ENCODE peak calls at places on chromosome 14, in eight cellular contexts. One of them, this sample, is unnamed.

GRCh38 chr14:87615822-87616679 is 376.9 kb downstream of the GALC start:
- DNase-seq in Peyer's patch: no peak
- DNase-seq in heart left ventricle: peak
- DNase-seq in adrenal gland: peak
- DNase-seq in body of pancreas: peak
- DNase-seq in stomach: peak
- DNase-seq in A549: peak
- DNase-seq in GM12878: no peak
- DNase-seq in this sample: no peak

GRCh38 chr14:20618328-20618749 is 23.2 kb downstream of the OR6S1 start:
- DNase-seq in Peyer's patch: no peak
- DNase-seq in heart left ventricle: no peak
- DNase-seq in adrenal gland: no peak
- DNase-seq in body of pancreas: no peak
- DNase-seq in stomach: no peak
- DNase-seq in A549: peak
- DNase-seq in GM12878: no peak
- DNase-seq in this sample: no peak

GRCh38 chr14:95417492-95417891 is 97.8 kb upstream of the CLMN start:
- DNase-seq in Peyer's patch: no peak
- DNase-seq in heart left ventricle: no peak
- DNase-seq in adrenal gland: no peak
- DNase-seq in body of pancreas: no peak
- DNase-seq in stomach: no peak
- DNase-seq in A549: no peak
- DNase-seq in GM12878: no peak
- DNase-seq in this sample: no peak

GRCh38 chr14:71235865-71236264 is 328.6 kb downstream of the PCNX1 start:
- DNase-seq in Peyer's patch: no peak
- DNase-seq in heart left ventricle: peak
- DNase-seq in adrenal gland: peak
- DNase-seq in body of pancreas: peak
- DNase-seq in stomach: no peak
- DNase-seq in A549: no peak
- DNase-seq in GM12878: no peak
- DNase-seq in this sample: no peak

GRCh38 chr14:64764641-64765520 is 60.7 kb downstream of the PLEKHG3 start:
- DNase-seq in Peyer's patch: peak
- DNase-seq in heart left ventricle: peak
- DNase-seq in adrenal gland: peak
- DNase-seq in body of pancreas: peak
- DNase-seq in stomach: peak
- DNase-seq in A549: peak
- DNase-seq in GM12878: no peak
- DNase-seq in this sample: peak

GRCh38 chr14:101113108-101113612 is 209.6 kb upstream of the RTL1 start:
- DNase-seq in Peyer's patch: peak
- DNase-seq in heart left ventricle: no peak
- DNase-seq in adrenal gland: no peak
- DNase-seq in body of pancreas: peak
- DNase-seq in stomach: peak
- DNase-seq in A549: no peak
- DNase-seq in GM12878: no peak
- DNase-seq in this sample: no peak

GRCh38 chr14:58082491-58083098 is 69.4 kb downstream of the ARMH4 start:
- DNase-seq in Peyer's patch: no peak
- DNase-seq in heart left ventricle: no peak
- DNase-seq in adrenal gland: peak
- DNase-seq in body of pancreas: no peak
- DNase-seq in stomach: no peak
- DNase-seq in A549: peak
- DNase-seq in GM12878: no peak
- DNase-seq in this sample: no peak

GRCh38 chr14:69712217-69712565 is 54.8 kb upstream of the SRSF5 start:
- DNase-seq in Peyer's patch: no peak
- DNase-seq in heart left ventricle: no peak
- DNase-seq in adrenal gland: no peak
- DNase-seq in body of pancreas: peak
- DNase-seq in stomach: no peak
- DNase-seq in A549: no peak
- DNase-seq in GM12878: no peak
- DNase-seq in this sample: no peak

GRCh38 chr14:70909788-70910614 is 2.7 kb downstream of the PCNX1 start:
- DNase-seq in Peyer's patch: no peak
- DNase-seq in heart left ventricle: no peak
- DNase-seq in adrenal gland: no peak
- DNase-seq in body of pancreas: no peak
- DNase-seq in stomach: no peak
- DNase-seq in A549: no peak
- DNase-seq in GM12878: no peak
- DNase-seq in this sample: no peak

GRCh38 chr14:100067481-100067880 is 2.3 kb downstream of the EVL start:
- DNase-seq in Peyer's patch: no peak
- DNase-seq in heart left ventricle: no peak
- DNase-seq in adrenal gland: no peak
- DNase-seq in body of pancreas: no peak
- DNase-seq in stomach: no peak
- DNase-seq in A549: no peak
- DNase-seq in GM12878: no peak
- DNase-seq in this sample: no peak

GRCh38 chr14:100067971-100068959 is 3.0 kb downstream of the EVL start:
- DNase-seq in Peyer's patch: peak
- DNase-seq in heart left ventricle: peak
- DNase-seq in adrenal gland: peak
- DNase-seq in body of pancreas: peak
- DNase-seq in stomach: peak
- DNase-seq in A549: no peak
- DNase-seq in GM12878: peak
- DNase-seq in this sample: peak

GRCh38 chr14:100071545-100071944 is 6.3 kb downstream of the EVL start:
- DNase-seq in Peyer's patch: no peak
- DNase-seq in heart left ventricle: no peak
- DNase-seq in adrenal gland: no peak
- DNase-seq in body of pancreas: no peak
- DNase-seq in stomach: no peak
- DNase-seq in A549: no peak
- DNase-seq in GM12878: no peak
- DNase-seq in this sample: no peak

GRCh38 chr14:100070310-100070709 is 5.1 kb downstream of the EVL start:
- DNase-seq in Peyer's patch: no peak
- DNase-seq in heart left ventricle: no peak
- DNase-seq in adrenal gland: no peak
- DNase-seq in body of pancreas: no peak
- DNase-seq in stomach: no peak
- DNase-seq in A549: no peak
- DNase-seq in GM12878: no peak
- DNase-seq in this sample: no peak

GRCh38 chr14:100069161-100069800 is 4.1 kb downstream of the EVL start:
- DNase-seq in Peyer's patch: no peak
- DNase-seq in heart left ventricle: no peak
- DNase-seq in adrenal gland: no peak
- DNase-seq in body of pancreas: no peak
- DNase-seq in stomach: no peak
- DNase-seq in A549: no peak
- DNase-seq in GM12878: peak
- DNase-seq in this sample: no peak
- TF ChIP-seq POLR2A in Peyer's patch: no peak
- TF ChIP-seq POLR2A in heart left ventricle: no peak
- TF ChIP-seq POLR2A in adrenal gland: no peak
- TF ChIP-seq POLR2A in body of pancreas: no peak
- TF ChIP-seq POLR2A in stomach: no peak
- TF ChIP-seq POLR2A in A549: no peak
- TF ChIP-seq POLR2A in GM12878: no peak
- TF ChIP-seq POLR2A in this sample: no peak

GRCh38 chr14:75831971-75832370 is 149.8 kb downstream of the TGFB3 start:
- DNase-seq in Peyer's patch: peak
- DNase-seq in heart left ventricle: no peak
- DNase-seq in adrenal gland: peak
- DNase-seq in body of pancreas: peak
- DNase-seq in stomach: peak
- DNase-seq in A549: peak
- DNase-seq in GM12878: no peak
- DNase-seq in this sample: no peak

GRCh38 chr14:75832621-75833297 is 149.0 kb downstream of the TGFB3 start:
- DNase-seq in Peyer's patch: no peak
- DNase-seq in heart left ventricle: no peak
- DNase-seq in adrenal gland: no peak
- DNase-seq in body of pancreas: peak
- DNase-seq in stomach: peak
- DNase-seq in A549: no peak
- DNase-seq in GM12878: no peak
- DNase-seq in this sample: no peak

GRCh38 chr14:75833326-75834020 is 148.3 kb downstream of the TGFB3 start:
- DNase-seq in Peyer's patch: no peak
- DNase-seq in heart left ventricle: no peak
- DNase-seq in adrenal gland: no peak
- DNase-seq in body of pancreas: no peak
- DNase-seq in stomach: no peak
- DNase-seq in A549: no peak
- DNase-seq in GM12878: no peak
- DNase-seq in this sample: no peak

GRCh38 chr14:75829316-75829715 is 152.5 kb downstream of the TGFB3 start:
- DNase-seq in Peyer's patch: no peak
- DNase-seq in heart left ventricle: no peak
- DNase-seq in adrenal gland: no peak
- DNase-seq in body of pancreas: no peak
- DNase-seq in stomach: no peak
- DNase-seq in A549: no peak
- DNase-seq in GM12878: no peak
- DNase-seq in this sample: no peak

GRCh38 chr14:75831455-75831854 is 150.3 kb downstream of the TGFB3 start:
- DNase-seq in Peyer's patch: peak
- DNase-seq in heart left ventricle: peak
- DNase-seq in adrenal gland: no peak
- DNase-seq in body of pancreas: peak
- DNase-seq in stomach: peak
- DNase-seq in A549: peak
- DNase-seq in GM12878: no peak
- DNase-seq in this sample: no peak
- H3K4me3 ChIP-seq in Peyer's patch: no peak
- H3K4me3 ChIP-seq in heart left ventricle: no peak
- H3K4me3 ChIP-seq in adrenal gland: no peak
- H3K4me3 ChIP-seq in body of pancreas: no peak
- H3K4me3 ChIP-seq in stomach: no peak
- H3K4me3 ChIP-seq in A549: no peak
- H3K4me3 ChIP-seq in GM12878: no peak
- H3K4me3 ChIP-seq in this sample: no peak

GRCh38 chr14:90671382-90671781 is 144.8 kb downstream of the TTC7B start:
- DNase-seq in Peyer's patch: no peak
- DNase-seq in heart left ventricle: no peak
- DNase-seq in adrenal gland: no peak
- DNase-seq in body of pancreas: no peak
- DNase-seq in stomach: no peak
- DNase-seq in A549: no peak
- DNase-seq in GM12878: no peak
- DNase-seq in this sample: no peak
- H3K27ac ChIP-seq in Peyer's patch: no peak
- H3K27ac ChIP-seq in heart left ventricle: no peak
- H3K27ac ChIP-seq in adrenal gland: no peak
- H3K27ac ChIP-seq in body of pancreas: no peak
- H3K27ac ChIP-seq in stomach: no peak
- H3K27ac ChIP-seq in A549: no peak
- H3K27ac ChIP-seq in GM12878: no peak
- H3K27ac ChIP-seq in this sample: no peak

GRCh38 chr14:55272415-55272786 is 1.2 kb downstream of the FBXO34 start:
- DNase-seq in Peyer's patch: no peak
- DNase-seq in heart left ventricle: no peak
- DNase-seq in adrenal gland: no peak
- DNase-seq in body of pancreas: no peak
- DNase-seq in stomach: no peak
- DNase-seq in A549: no peak
- DNase-seq in GM12878: no peak
- DNase-seq in this sample: no peak

GRCh38 chr14:55274144-55274543 is 2.9 kb downstream of the FBXO34 start:
- DNase-seq in Peyer's patch: no peak
- DNase-seq in heart left ventricle: no peak
- DNase-seq in adrenal gland: no peak
- DNase-seq in body of pancreas: no peak
- DNase-seq in stomach: no peak
- DNase-seq in A549: no peak
- DNase-seq in GM12878: no peak
- DNase-seq in this sample: no peak

GRCh38 chr14:55270832-55271571 is at the start of gene FBXO34:
- DNase-seq in Peyer's patch: peak
- DNase-seq in heart left ventricle: peak
- DNase-seq in adrenal gland: peak
- DNase-seq in body of pancreas: peak
- DNase-seq in stomach: peak
- DNase-seq in A549: peak
- DNase-seq in GM12878: peak
- DNase-seq in this sample: peak

GRCh38 chr14:55272922-55273321 is 1.7 kb downstream of the FBXO34 start:
- DNase-seq in Peyer's patch: no peak
- DNase-seq in heart left ventricle: no peak
- DNase-seq in adrenal gland: no peak
- DNase-seq in body of pancreas: no peak
- DNase-seq in stomach: no peak
- DNase-seq in A549: no peak
- DNase-seq in GM12878: no peak
- DNase-seq in this sample: no peak

GRCh38 chr14:55271572-55272414 is 572 bp downstream of the FBXO34 start:
- DNase-seq in Peyer's patch: peak
- DNase-seq in heart left ventricle: peak
- DNase-seq in adrenal gland: peak
- DNase-seq in body of pancreas: peak
- DNase-seq in stomach: peak
- DNase-seq in A549: peak
- DNase-seq in GM12878: no peak
- DNase-seq in this sample: peak
- TF ChIP-seq POLR2A in Peyer's patch: peak
- TF ChIP-seq POLR2A in heart left ventricle: no peak
- TF ChIP-seq POLR2A in adrenal gland: peak
- TF ChIP-seq POLR2A in body of pancreas: peak
- TF ChIP-seq POLR2A in stomach: peak
- TF ChIP-seq POLR2A in A549: peak
- TF ChIP-seq POLR2A in GM12878: peak
- TF ChIP-seq POLR2A in this sample: no peak

GRCh38 chr14:66745078-66745477 is 237.1 kb downstream of the GPHN start:
- DNase-seq in Peyer's patch: no peak
- DNase-seq in heart left ventricle: no peak
- DNase-seq in adrenal gland: no peak
- DNase-seq in body of pancreas: no peak
- DNase-seq in stomach: no peak
- DNase-seq in A549: no peak
- DNase-seq in GM12878: no peak
- DNase-seq in this sample: no peak
- H3K4me3 ChIP-seq in Peyer's patch: no peak
- H3K4me3 ChIP-seq in heart left ventricle: no peak
- H3K4me3 ChIP-seq in adrenal gland: no peak
- H3K4me3 ChIP-seq in body of pancreas: no peak
- H3K4me3 ChIP-seq in stomach: no peak
- H3K4me3 ChIP-seq in A549: no peak
- H3K4me3 ChIP-seq in GM12878: no peak
- H3K4me3 ChIP-seq in this sample: no peak

GRCh38 chr14:50726372-50727107 is 58.4 kb upstream of the SAV1 start:
- DNase-seq in Peyer's patch: no peak
- DNase-seq in heart left ventricle: no peak
- DNase-seq in adrenal gland: no peak
- DNase-seq in body of pancreas: no peak
- DNase-seq in stomach: no peak
- DNase-seq in A549: no peak
- DNase-seq in GM12878: no peak
- DNase-seq in this sample: no peak
- H3K27ac ChIP-seq in Peyer's patch: no peak
- H3K27ac ChIP-seq in heart left ventricle: no peak
- H3K27ac ChIP-seq in adrenal gland: no peak
- H3K27ac ChIP-seq in body of pancreas: no peak
- H3K27ac ChIP-seq in stomach: no peak
- H3K27ac ChIP-seq in A549: no peak
- H3K27ac ChIP-seq in GM12878: no peak
- H3K27ac ChIP-seq in this sample: no peak

This sample was measured in spleen.